ENCODE peak calls at places on chromosomes 2 and 18, in five cellular contexts. X is cardiac fibroblast, M is SK-N-SH, B is osteoblast, K is right lobe of liver. O is an unnamed sample.

GRCh38 chr2:98063289-98063688 is 23.7 kb upstream of the VWA3B start:
- DNase-seq in M (no peak), B (no peak), K (no peak), X (no peak), O (no peak)

GRCh38 chr2:82283075-82283474 is 1978.5 kb upstream of the LRRTM1 start:
- DNase-seq in M (no peak), K (no peak), X (no peak), B (no peak), O (no peak)

GRCh38 chr2:152620218-152620617 is 97.0 kb downstream of the PRPF40A start:
- DNase-seq in X (no peak), K (no peak), M (no peak), B (no peak), O (no peak)

GRCh38 chr2:241799522-241800197 is 9.3 kb upstream of the NEU4 start:
- DNase-seq in K (no peak), M (peak; percentile 27), B (peak; percentile 72), X (no peak), O (no peak)

GRCh38 chr2:98730053-98730850 is 680 bp downstream of the MGAT4A start:
- DNase-seq in K (peak; percentile 58), B (no peak), M (peak; percentile 73), X (no peak), O (no peak)

GRCh38 chr18:49548266-49548665 is 13.6 kb upstream of the LIPG start:
- DNase-seq in K (no peak), B (no peak), X (no peak), M (no peak), O (peak; percentile 70)

GRCh38 chr2:240800241-240800640 is 19.8 kb downstream of the KIF1A start:
- DNase-seq in M (no peak), X (peak; percentile 84), K (peak; percentile 13), B (peak; percentile 82), O (no peak)

GRCh38 chr2:82023710-82024109 is 1719.2 kb upstream of the LRRTM1 start:
- DNase-seq in B (no peak), X (no peak), M (no peak), K (no peak), O (no peak)

GRCh38 chr2:69911985-69912563 is 2.8 kb upstream of the MXD1 start:
- DNase-seq in X (peak; percentile 78), B (no peak), K (no peak), M (peak; percentile 37), O (peak; percentile 74)

GRCh38 chr2:46855805-46856204 is 59.8 kb downstream of the MCFD2 start:
- DNase-seq in X (no peak), B (no peak), M (no peak), K (no peak), O (no peak)

GRCh38 chr2:119338826-119339561 is 27.6 kb downstream of the C2orf76 start:
- DNase-seq in M (no peak), X (no peak), K (peak; percentile 30), B (no peak), O (no peak)

GRCh38 chr18:31992836-31993575 is 25.6 kb upstream of the RNF125 start:
- DNase-seq in X (peak; percentile 34), B (no peak), K (no peak), M (no peak), O (no peak)

GRCh38 chr2:234308814-234309195 is 188.1 kb downstream of the ARL4C start:
- DNase-seq in B (peak; percentile 89), X (peak; percentile 19), K (no peak), M (no peak), O (no peak)

GRCh38 chr18:4870177-4870773 is 326.8 kb downstream of the AKAIN1 start:
- DNase-seq in X (no peak), B (no peak), K (no peak), M (no peak), O (no peak)

GRCh38 chr2:241636182-241636982 is 576 bp downstream of the THAP4 start:
- DNase-seq in B (peak; percentile 95), M (peak; percentile 79), X (peak; percentile 34), K (peak; percentile 75), O (peak; percentile 41)

GRCh38 chr2:196365132-196365531 is 193.8 kb upstream of the STK17B start:
- DNase-seq in M (no peak), X (no peak), B (no peak), K (no peak), O (no peak)

GRCh38 chr2:214378455-214379103 is 32.3 kb upstream of the VWC2L start:
- DNase-seq in X (no peak), K (peak; percentile 39), M (no peak), B (no peak), O (no peak)

GRCh38 chr2:176161817-176162626 is 4.9 kb downstream of the HOXD3 start:
- DNase-seq in X (peak; percentile 26), B (peak; percentile 97), M (no peak), K (no peak), O (peak; percentile 47)

GRCh38 chr2:111694690-111695089 is 189.3 kb downstream of the ANAPC1 start:
- DNase-seq in X (peak; percentile 98), B (peak; percentile 91), K (no peak), M (no peak), O (peak; percentile 27)

GRCh38 chr2:233179848-233180368 is 71.6 kb upstream of the ATG16L1 start:
- DNase-seq in M (no peak), X (no peak), K (no peak), B (no peak), O (no peak)

GRCh38 chr2:11385222-11385621 is 40.8 kb upstream of the ROCK2 start:
- DNase-seq in X (no peak), B (no peak), M (no peak), K (no peak), O (no peak)

GRCh38 chr2:7709907-7710306 is 792.7 kb downstream of the RNF144A start:
- DNase-seq in K (no peak), X (no peak), B (peak; percentile 38), M (no peak), O (no peak)

DNA sequence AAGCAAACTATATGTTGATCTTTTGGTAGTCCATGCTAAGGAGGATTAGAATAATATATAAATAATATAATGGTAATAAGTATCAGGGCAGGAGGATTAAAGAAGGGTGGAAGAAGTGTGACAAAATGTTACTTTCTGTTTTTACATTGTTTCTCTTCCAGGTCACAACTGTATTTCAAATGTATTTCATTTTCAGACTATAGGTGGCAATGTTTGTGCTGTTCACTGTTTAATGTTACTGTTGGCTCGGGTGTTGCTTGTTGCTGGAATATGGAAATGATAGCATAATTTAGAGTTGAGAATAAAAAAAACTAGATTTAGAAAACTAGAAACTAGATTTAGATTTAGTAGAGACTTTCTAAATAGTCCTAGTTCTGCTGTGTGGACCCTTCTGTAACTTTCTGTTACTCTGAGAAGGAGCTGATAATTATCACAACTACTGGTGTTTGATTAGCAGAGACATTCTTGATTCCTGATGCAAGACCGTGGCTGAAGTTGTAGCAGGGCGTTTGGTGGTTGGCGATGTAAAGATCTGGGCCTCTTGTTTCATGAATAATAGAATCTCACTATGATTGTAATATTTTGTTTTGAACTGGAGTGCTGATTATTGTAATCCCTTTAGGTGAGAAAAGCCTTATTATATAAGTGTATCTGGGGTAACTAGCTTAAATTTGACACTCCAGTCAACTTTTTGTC is 7.9 kb downstream of the NEDD4L start:
- DNase-seq in X (peak; percentile 57), M (no peak), K (no peak), B (peak; percentile 81), O (no peak)
- TF ChIP-seq CTCF in X (peak; percentile 31), M (peak; percentile 55), K (peak; percentile 44), B (peak; percentile 43), O (peak; percentile 34)

GRCh38 chr2:182426915-182427233 is at the start of gene PDE1A:
- DNase-seq in X (peak; percentile 67), K (no peak), B (no peak), M (no peak), O (no peak)

GRCh38 chr2:182422864-182423263 is 4.0 kb downstream of the PDE1A start:
- DNase-seq in M (no peak), B (no peak), X (no peak), K (no peak), O (no peak)

GRCh38 chr2:182432051-182432450 is 5.2 kb upstream of the PDE1A start:
- DNase-seq in M (no peak), X (no peak), K (no peak), B (no peak), O (no peak)

DNA sequence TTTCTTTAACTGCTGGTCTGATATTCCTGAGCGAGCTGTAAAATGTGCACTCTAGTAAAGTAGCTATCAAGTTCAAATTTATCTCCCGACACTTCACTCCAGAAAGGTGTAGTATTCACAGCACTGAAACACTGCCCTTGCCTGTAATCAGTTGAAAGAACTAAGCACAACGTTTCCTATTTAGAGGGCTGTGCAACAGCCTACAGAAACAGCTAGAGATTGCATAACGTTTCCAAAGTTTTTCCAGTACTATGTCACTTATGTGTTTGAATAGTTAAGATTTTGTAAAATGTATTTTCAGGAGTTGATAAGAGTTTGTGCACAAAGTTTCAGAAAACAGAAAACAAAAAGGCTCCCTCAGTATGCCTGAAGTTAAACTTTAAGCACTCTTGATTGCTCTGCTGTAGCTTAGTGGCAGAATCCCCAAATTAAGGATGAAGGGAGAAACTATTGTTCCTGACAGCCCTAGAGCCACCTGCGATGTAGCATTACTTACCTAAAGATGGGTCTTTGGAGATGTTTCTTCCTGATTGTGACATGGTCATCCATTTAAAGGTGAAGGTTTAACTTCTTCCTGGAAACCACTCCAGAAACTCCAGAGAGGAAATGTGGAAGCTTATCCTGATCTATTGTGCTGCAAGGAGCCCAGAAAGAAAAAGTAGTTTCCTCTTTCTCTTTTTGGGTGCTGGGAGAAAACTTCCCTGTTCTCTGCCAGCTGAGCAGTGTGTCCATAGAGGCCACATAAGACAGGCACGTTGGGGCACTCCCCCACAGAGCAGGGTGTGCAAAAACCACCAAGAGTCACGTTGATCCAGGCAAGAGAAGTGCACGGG is 538 bp downstream of the PDE1A start:
- DNase-seq in X (peak; percentile 72), B (peak; percentile 22), M (no peak), K (no peak), O (peak; percentile 51)
- H3K4me3 ChIP-seq in X (peak overlapping the region; percentile 51), B (peak overlapping the region; percentile 57), M (no peak overlapping the region), K (no peak overlapping the region), O (peak overlapping the region; percentile 23)

DNA sequence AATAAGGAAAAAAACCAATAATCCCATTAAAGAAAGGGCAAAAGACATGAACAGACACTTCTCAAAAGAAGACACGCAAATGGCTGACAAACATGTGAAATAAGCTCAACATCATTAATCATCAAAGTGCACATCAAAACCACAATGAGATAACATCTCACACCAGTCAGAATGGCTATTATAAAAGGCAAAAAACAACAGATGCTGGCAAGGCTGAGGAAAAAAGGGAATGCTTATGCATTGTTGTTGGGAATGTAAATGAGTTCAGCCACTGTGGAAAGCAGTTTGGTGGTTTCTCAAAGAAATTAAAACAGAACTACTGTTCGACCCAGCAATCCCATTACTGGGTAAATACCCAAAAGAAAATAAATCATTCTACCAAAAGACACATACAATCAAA is 285.6 kb downstream of the NR4A2 start:
- DNase-seq in K (no peak), X (no peak), M (no peak), B (no peak), O (no peak)
- TF ChIP-seq CTCF in K (no peak), X (no peak), M (no peak), B (no peak), O (no peak)

DNA sequence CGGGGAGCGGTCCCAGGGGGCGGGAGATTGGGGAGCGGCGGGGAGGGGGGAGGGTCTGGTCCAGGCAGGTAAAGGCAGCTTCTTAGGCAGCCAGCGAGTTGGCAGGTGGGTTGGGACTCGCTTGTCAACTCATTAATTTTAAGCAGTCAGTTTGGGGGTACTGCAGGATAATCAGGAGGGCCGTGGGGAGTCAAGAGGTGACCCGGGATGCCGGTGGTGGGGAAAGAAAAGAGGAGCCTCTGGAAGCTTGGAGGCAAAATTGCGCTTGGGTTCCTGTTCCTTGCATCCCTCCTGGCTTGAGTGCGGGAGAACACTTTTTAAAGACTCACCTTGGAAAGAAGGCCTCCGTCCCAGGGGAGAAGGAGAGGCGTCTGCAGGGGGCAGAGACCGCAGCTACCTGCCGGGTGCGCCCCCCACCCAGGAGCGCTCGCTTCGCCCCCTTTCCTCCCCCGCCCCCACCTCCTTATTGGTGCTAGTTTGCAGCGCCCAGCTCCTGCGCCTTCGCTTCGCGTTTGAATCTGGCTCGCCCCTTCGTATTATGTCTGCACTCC is at the start of gene KCNJ3:
- DNase-seq in M (peak; percentile 16), B (no peak), X (no peak), K (no peak), O (no peak)
- H3K4me3 ChIP-seq in M (peak within 1 kb of the TSS; percentile 48), B (no peak within 1 kb of the TSS), X (peak within 1 kb of the TSS; percentile 31), K (peak within 1 kb of the TSS; percentile 57), O (no peak within 1 kb of the TSS)

GRCh38 chr2:85830645-85831044 is 58.1 kb downstream of the ST3GAL5 start:
- DNase-seq in K (no peak), X (no peak), B (no peak), M (no peak), O (no peak)
- TF ChIP-seq CTCF in K (no peak), X (peak; percentile 9), B (peak; percentile 16), M (no peak), O (no peak)

O was measured in fibroblast of villous mesenchyme.